ENCODE peak calls at places on chromosomes 11 and 22, in seven cellular contexts. One of them, this sample, is unnamed. For H3K4me1, the result is how much of the 10 kb centered on the place peaks cover.

GRCh38 chr11:88318017-88318416 is 19.5 kb downstream of the CTSC start:
- DNase-seq in heart left ventricle: no peak
- DNase-seq in Peyer's patch: no peak
- DNase-seq in astrocyte: no peak
- DNase-seq in A549: no peak
- DNase-seq in body of pancreas: no peak
- DNase-seq in right atrium auricular region: no peak
- DNase-seq in this sample: no peak

GRCh38 chr11:45984192-45984591 is 61.7 kb downstream of the LARGE2 start:
- DNase-seq in body of pancreas: no peak
- DNase-seq in right atrium auricular region: no peak
- DNase-seq in astrocyte: no peak
- DNase-seq in A549: no peak
- DNase-seq in Peyer's patch: no peak
- DNase-seq in heart left ventricle: no peak
- DNase-seq in this sample: no peak

GRCh38 chr11:78429667-78430066 is 12.0 kb upstream of the GAB2 start:
- DNase-seq in body of pancreas: no peak
- DNase-seq in A549: no peak
- DNase-seq in Peyer's patch: no peak
- DNase-seq in heart left ventricle: no peak
- DNase-seq in astrocyte: no peak
- DNase-seq in right atrium auricular region: no peak
- DNase-seq in this sample: no peak

GRCh38 chr11:13065200-13065787 is 56.2 kb downstream of the RASSF10 start:
- DNase-seq in body of pancreas: no peak
- DNase-seq in A549: no peak
- DNase-seq in heart left ventricle: no peak
- DNase-seq in astrocyte: no peak
- DNase-seq in Peyer's patch: no peak
- DNase-seq in right atrium auricular region: no peak
- DNase-seq in this sample: no peak

GRCh38 chr11:101848262-101848661 is 66.5 kb upstream of the CEP126 start:
- DNase-seq in right atrium auricular region: no peak
- DNase-seq in heart left ventricle: no peak
- DNase-seq in astrocyte: no peak
- DNase-seq in body of pancreas: no peak
- DNase-seq in Peyer's patch: no peak
- DNase-seq in A549: no peak
- DNase-seq in this sample: no peak

GRCh38 chr11:109405671-109406070 is 16.3 kb upstream of the C11orf87 start:
- DNase-seq in body of pancreas: no peak
- DNase-seq in astrocyte: peak
- DNase-seq in A549: no peak
- DNase-seq in heart left ventricle: no peak
- DNase-seq in Peyer's patch: no peak
- DNase-seq in right atrium auricular region: no peak
- DNase-seq in this sample: no peak

GRCh38 chr22:19480789-19481188 is 1.1 kb downstream of the CDC45 start:
- DNase-seq in Peyer's patch: no peak
- DNase-seq in astrocyte: no peak
- DNase-seq in body of pancreas: no peak
- DNase-seq in heart left ventricle: no peak
- DNase-seq in A549: no peak
- DNase-seq in right atrium auricular region: no peak
- DNase-seq in this sample: no peak

GRCh38 chr11:59200421-59200746 is 12.3 kb downstream of the MPEG1 start:
- DNase-seq in A549: no peak
- DNase-seq in heart left ventricle: no peak
- DNase-seq in right atrium auricular region: no peak
- DNase-seq in Peyer's patch: no peak
- DNase-seq in astrocyte: no peak
- DNase-seq in body of pancreas: no peak
- DNase-seq in this sample: no peak

GRCh38 chr11:103079833-103080232 is 12.1 kb downstream of the DCUN1D5 start:
- DNase-seq in right atrium auricular region: no peak
- DNase-seq in Peyer's patch: no peak
- DNase-seq in body of pancreas: no peak
- DNase-seq in astrocyte: no peak
- DNase-seq in heart left ventricle: no peak
- DNase-seq in A549: no peak
- DNase-seq in this sample: no peak

GRCh38 chr22:45884201-45885067 is 92.5 kb downstream of the WNT7B start:
- DNase-seq in right atrium auricular region: no peak
- DNase-seq in Peyer's patch: no peak
- DNase-seq in heart left ventricle: peak
- DNase-seq in astrocyte: no peak
- DNase-seq in A549: no peak
- DNase-seq in body of pancreas: no peak
- DNase-seq in this sample: no peak

GRCh38 chr11:8090756-8091155 is 9.7 kb downstream of the TUB start:
- DNase-seq in A549: no peak
- DNase-seq in right atrium auricular region: no peak
- DNase-seq in body of pancreas: peak
- DNase-seq in astrocyte: no peak
- DNase-seq in heart left ventricle: peak
- DNase-seq in Peyer's patch: peak
- DNase-seq in this sample: no peak

GRCh38 chr11:70661763-70662501 is 263.6 kb downstream of the CTTN start:
- DNase-seq in A549: no peak
- DNase-seq in heart left ventricle: no peak
- DNase-seq in Peyer's patch: no peak
- DNase-seq in body of pancreas: no peak
- DNase-seq in astrocyte: peak
- DNase-seq in right atrium auricular region: no peak
- DNase-seq in this sample: no peak

GRCh38 chr11:88543902-88544655 is 206.5 kb upstream of the CTSC start:
- DNase-seq in astrocyte: peak
- DNase-seq in body of pancreas: peak
- DNase-seq in heart left ventricle: peak
- DNase-seq in Peyer's patch: peak
- DNase-seq in A549: peak
- DNase-seq in right atrium auricular region: peak
- DNase-seq in this sample: peak

GRCh38 chr22:48161354-48161753 is 1398.9 kb downstream of the TBC1D22A start:
- DNase-seq in astrocyte: no peak
- DNase-seq in A549: no peak
- DNase-seq in right atrium auricular region: no peak
- DNase-seq in heart left ventricle: no peak
- DNase-seq in body of pancreas: no peak
- DNase-seq in Peyer's patch: no peak
- DNase-seq in this sample: no peak

GRCh38 chr22:25774575-25775026 is 32.6 kb downstream of the MYO18B start:
- DNase-seq in A549: no peak
- DNase-seq in right atrium auricular region: no peak
- DNase-seq in body of pancreas: no peak
- DNase-seq in astrocyte: no peak
- DNase-seq in Peyer's patch: no peak
- DNase-seq in heart left ventricle: peak
- DNase-seq in this sample: no peak

GRCh38 chr22:28600546-28601143 is 79.0 kb downstream of the TTC28 start:
- DNase-seq in astrocyte: peak
- DNase-seq in right atrium auricular region: no peak
- DNase-seq in A549: peak
- DNase-seq in body of pancreas: no peak
- DNase-seq in Peyer's patch: no peak
- DNase-seq in heart left ventricle: no peak
- DNase-seq in this sample: no peak

GRCh38 chr22:42632096-42632495 is 8.3 kb downstream of the ATP5MGL start:
- DNase-seq in right atrium auricular region: no peak
- DNase-seq in body of pancreas: no peak
- DNase-seq in A549: peak
- DNase-seq in Peyer's patch: no peak
- DNase-seq in heart left ventricle: no peak
- DNase-seq in astrocyte: no peak
- DNase-seq in this sample: no peak
- TF ChIP-seq CTCF in right atrium auricular region: no peak
- TF ChIP-seq CTCF in body of pancreas: peak
- TF ChIP-seq CTCF in A549: no peak
- TF ChIP-seq CTCF in Peyer's patch: no peak
- TF ChIP-seq CTCF in heart left ventricle: no peak
- TF ChIP-seq CTCF in astrocyte: peak
- TF ChIP-seq CTCF in this sample: no peak

GRCh38 chr22:49999901-50000586 is 12.5 kb downstream of the IL17REL start:
- DNase-seq in right atrium auricular region: no peak
- DNase-seq in heart left ventricle: no peak
- DNase-seq in Peyer's patch: no peak
- DNase-seq in body of pancreas: no peak
- DNase-seq in astrocyte: no peak
- DNase-seq in A549: no peak
- DNase-seq in this sample: no peak

GRCh38 chr22:49997932-49998717 is 14.4 kb downstream of the IL17REL start:
- DNase-seq in astrocyte: no peak
- DNase-seq in right atrium auricular region: no peak
- DNase-seq in heart left ventricle: no peak
- DNase-seq in A549: no peak
- DNase-seq in body of pancreas: no peak
- DNase-seq in Peyer's patch: no peak
- DNase-seq in this sample: no peak

GRCh38 chr22:49998718-49999062 is 13.9 kb downstream of the IL17REL start:
- DNase-seq in right atrium auricular region: no peak
- DNase-seq in Peyer's patch: no peak
- DNase-seq in A549: no peak
- DNase-seq in body of pancreas: no peak
- DNase-seq in astrocyte: no peak
- DNase-seq in heart left ventricle: no peak
- DNase-seq in this sample: no peak

GRCh38 chr22:50000587-50001387 is 11.8 kb downstream of the IL17REL start:
- DNase-seq in A549: no peak
- DNase-seq in heart left ventricle: no peak
- DNase-seq in right atrium auricular region: no peak
- DNase-seq in Peyer's patch: no peak
- DNase-seq in astrocyte: no peak
- DNase-seq in body of pancreas: no peak
- DNase-seq in this sample: no peak

DNA sequence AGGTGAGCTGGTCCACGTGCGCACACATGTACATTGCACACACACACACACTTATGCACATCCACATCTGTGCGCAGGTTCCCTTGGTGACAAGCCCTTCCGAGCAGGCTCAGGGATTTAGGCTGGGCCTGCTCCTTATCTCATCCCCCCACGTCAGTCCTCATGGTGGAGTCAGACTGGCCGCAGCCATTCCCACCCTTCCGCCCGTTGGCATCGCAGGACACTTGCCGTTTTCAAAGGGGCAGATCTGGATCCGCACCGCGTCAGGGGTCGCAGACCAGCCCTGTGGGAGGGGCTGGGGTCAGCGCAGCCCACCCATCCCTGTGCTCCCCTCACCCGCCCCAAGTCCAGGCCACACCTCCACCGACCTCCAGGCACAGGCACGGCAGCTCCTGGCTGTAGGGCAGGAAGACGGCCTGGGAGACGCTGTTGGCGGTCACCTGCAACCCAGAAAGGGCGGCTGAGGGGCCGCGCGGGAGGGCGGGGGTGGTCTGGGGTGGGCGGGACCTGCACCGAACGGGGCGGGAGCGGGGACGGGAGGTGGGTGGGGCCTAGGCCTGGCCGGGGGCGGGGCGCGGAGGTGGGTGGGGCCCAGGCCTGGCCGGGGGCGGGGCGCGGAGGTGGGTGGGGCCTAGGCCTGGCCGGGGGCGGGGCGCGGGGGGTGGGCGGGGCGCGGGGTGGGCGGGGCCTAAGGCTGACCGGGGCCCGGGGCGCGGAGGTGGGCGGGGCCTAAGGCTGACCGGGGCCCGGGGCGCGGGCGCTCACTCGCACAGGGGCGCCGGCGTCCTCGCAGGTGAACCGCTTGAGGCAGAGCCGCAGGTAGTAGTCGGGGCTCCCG is 13.3 kb downstream of the IL17REL start:
- DNase-seq in heart left ventricle: no peak
- DNase-seq in body of pancreas: no peak
- DNase-seq in right atrium auricular region: no peak
- DNase-seq in astrocyte: no peak
- DNase-seq in A549: no peak
- DNase-seq in Peyer's patch: no peak
- DNase-seq in this sample: no peak
- H3K4me3 ChIP-seq in heart left ventricle: peak
- H3K4me3 ChIP-seq in body of pancreas: no peak
- H3K4me3 ChIP-seq in right atrium auricular region: peak
- H3K4me3 ChIP-seq in astrocyte: no peak
- H3K4me3 ChIP-seq in A549: peak
- H3K4me3 ChIP-seq in Peyer's patch: peak
- H3K4me3 ChIP-seq in this sample: no peak

GRCh38 chr11:60914620-60915249 is 777 bp downstream of the TMEM109 start:
- DNase-seq in body of pancreas: no peak
- DNase-seq in right atrium auricular region: no peak
- DNase-seq in heart left ventricle: no peak
- DNase-seq in astrocyte: peak
- DNase-seq in A549: peak
- DNase-seq in Peyer's patch: peak
- DNase-seq in this sample: no peak

GRCh38 chr11:60912223-60912850 is 1.6 kb upstream of the TMEM109 start:
- DNase-seq in astrocyte: no peak
- DNase-seq in A549: no peak
- DNase-seq in heart left ventricle: no peak
- DNase-seq in Peyer's patch: no peak
- DNase-seq in body of pancreas: no peak
- DNase-seq in right atrium auricular region: no peak
- DNase-seq in this sample: no peak

GRCh38 chr11:60910711-60911366 is 3.1 kb upstream of the TMEM109 start:
- DNase-seq in right atrium auricular region: no peak
- DNase-seq in A549: no peak
- DNase-seq in heart left ventricle: no peak
- DNase-seq in astrocyte: no peak
- DNase-seq in Peyer's patch: no peak
- DNase-seq in body of pancreas: no peak
- DNase-seq in this sample: no peak

GRCh38 chr11:60913793-60914619 is at the start of gene TMEM109:
- DNase-seq in astrocyte: peak
- DNase-seq in right atrium auricular region: peak
- DNase-seq in body of pancreas: peak
- DNase-seq in A549: peak
- DNase-seq in Peyer's patch: peak
- DNase-seq in heart left ventricle: peak
- DNase-seq in this sample: peak

GRCh38 chr11:60912851-60913550 is 957 bp upstream of the TMEM109 start:
- DNase-seq in heart left ventricle: no peak
- DNase-seq in astrocyte: no peak
- DNase-seq in body of pancreas: no peak
- DNase-seq in Peyer's patch: no peak
- DNase-seq in A549: no peak
- DNase-seq in right atrium auricular region: no peak
- DNase-seq in this sample: no peak
- H3K4me1 ChIP-seq in heart left ventricle: half or more
- H3K4me1 ChIP-seq in astrocyte: under half
- H3K4me1 ChIP-seq in body of pancreas: under half
- H3K4me1 ChIP-seq in Peyer's patch: under half
- H3K4me1 ChIP-seq in A549: under half
- H3K4me1 ChIP-seq in right atrium auricular region: under half
- H3K4me1 ChIP-seq in this sample: under half

GRCh38 chr11:128916037-128916572 is 24.9 kb downstream of the KCNJ5 start:
- DNase-seq in right atrium auricular region: no peak
- DNase-seq in body of pancreas: no peak
- DNase-seq in A549: no peak
- DNase-seq in Peyer's patch: no peak
- DNase-seq in heart left ventricle: no peak
- DNase-seq in astrocyte: no peak
- DNase-seq in this sample: no peak
- TF ChIP-seq CTCF in right atrium auricular region: no peak
- TF ChIP-seq CTCF in body of pancreas: no peak
- TF ChIP-seq CTCF in A549: no peak
- TF ChIP-seq CTCF in Peyer's patch: no peak
- TF ChIP-seq CTCF in heart left ventricle: no peak
- TF ChIP-seq CTCF in astrocyte: no peak
- TF ChIP-seq CTCF in this sample: no peak

GRCh38 chr11:76891793-76892192 is 31.1 kb downstream of the ACER3 start:
- DNase-seq in astrocyte: no peak
- DNase-seq in A549: no peak
- DNase-seq in right atrium auricular region: no peak
- DNase-seq in body of pancreas: no peak
- DNase-seq in heart left ventricle: no peak
- DNase-seq in Peyer's patch: no peak
- DNase-seq in this sample: no peak
- H3K4me3 ChIP-seq in astrocyte: no peak
- H3K4me3 ChIP-seq in A549: no peak
- H3K4me3 ChIP-seq in right atrium auricular region: no peak
- H3K4me3 ChIP-seq in body of pancreas: no peak
- H3K4me3 ChIP-seq in heart left ventricle: no peak
- H3K4me3 ChIP-seq in Peyer's patch: no peak
- H3K4me3 ChIP-seq in this sample: no peak